ENCODE peak calls at places on chromosomes 12 and 14, in six cellular contexts. G, J, X, A, S and O are unnamed samples. For H3K36me3, the result is how much of the 10 kb centered on the place peaks cover.

GRCh38 chr12:41681898-41682297 is 462.8 kb downstream of the GXYLT1 start:
- DNase-seq in G (no peak), J (no peak), X (no peak), A (no peak), S (peak), O (no peak)

GRCh38 chr12:50620050-50620974 is 115.5 kb downstream of the DIP2B start:
- DNase-seq in G (no peak), J (peak), X (no peak), A (no peak), S (no peak), O (no peak)

GRCh38 chr12:110253176-110253575 is 27.9 kb upstream of the ATP2A2 start:
- DNase-seq in G (no peak), J (no peak), X (no peak), A (peak), S (peak), O (no peak)

GRCh38 chr12:116171549-116171948 is 105.9 kb downstream of the MED13L start:
- DNase-seq in G (no peak), J (no peak), X (no peak), A (no peak), S (no peak), O (no peak)

GRCh38 chr14:65414961-65415589 is 2.5 kb downstream of the FUT8 start:
- DNase-seq in G (no peak), J (peak), X (no peak), A (no peak), S (no peak), O (no peak)

GRCh38 chr14:80211143-80212024 is at the start of gene DIO2:
- DNase-seq in G (no peak), J (peak), X (no peak), A (no peak), S (no peak), O (peak)

GRCh38 chr12:90013409-90013808 is 304.8 kb upstream of the ATP2B1 start:
- DNase-seq in G (no peak), J (peak), X (no peak), A (no peak), S (peak), O (no peak)

GRCh38 chr12:85920324-85920947 is 46.3 kb downstream of the NTS start:
- DNase-seq in G (peak), J (peak), X (no peak), A (no peak), S (no peak), O (no peak)

GRCh38 chr14:88388741-88389282 is 3.4 kb downstream of the SPATA7 start:
- DNase-seq in G (no peak), J (no peak), X (no peak), A (no peak), S (no peak), O (no peak)

GRCh38 chr14:64113279-64113678 is 180.9 kb downstream of the ESR2 start:
- DNase-seq in G (no peak), J (no peak), X (no peak), A (no peak), S (no peak), O (peak)

GRCh38 chr14:88228519-88229236 is 94.4 kb downstream of the KCNK10 start:
- DNase-seq in G (no peak), J (no peak), X (no peak), A (no peak), S (no peak), O (no peak)

GRCh38 chr12:120363274-120363855 is 5.6 kb downstream of the MSI1 start:
- DNase-seq in G (no peak), J (peak), X (no peak), A (no peak), S (peak), O (no peak)

GRCh38 chr14:101004954-101005353 is 101.4 kb upstream of the RTL1 start:
- DNase-seq in G (no peak), J (no peak), X (no peak), A (no peak), S (no peak), O (no peak)

GRCh38 chr14:69316449-69317391 is 56.8 kb downstream of the GALNT16 start:
- DNase-seq in G (no peak), J (no peak), X (no peak), A (peak), S (no peak), O (peak)

GRCh38 chr12:6177593-6178358 is 22.4 kb upstream of the CD9 start:
- DNase-seq in G (no peak), J (no peak), X (no peak), A (no peak), S (no peak), O (no peak)

GRCh38 chr12:118166946-118167345 is 31.0 kb downstream of the PEBP1 start:
- DNase-seq in G (no peak), J (no peak), X (no peak), A (no peak), S (no peak), O (no peak)

GRCh38 chr12:13135336-13136178 is 32.1 kb upstream of the GSG1 start:
- DNase-seq in G (peak), J (no peak), X (no peak), A (no peak), S (no peak), O (peak)

GRCh38 chr12:48775991-48776649 is 12.8 kb downstream of the ADCY6 start:
- DNase-seq in G (no peak), J (no peak), X (no peak), A (no peak), S (no peak), O (peak)

GRCh38 chr12:82015623-82016347 is 256.6 kb upstream of the PPFIA2 start:
- DNase-seq in G (no peak), J (no peak), X (no peak), A (no peak), S (no peak), O (no peak)

GRCh38 chr12:82025462-82025861 is 266.3 kb upstream of the PPFIA2 start:
- DNase-seq in G (no peak), J (no peak), X (no peak), A (no peak), S (no peak), O (no peak)

GRCh38 chr12:82019533-82019932 is 260.4 kb upstream of the PPFIA2 start:
- DNase-seq in G (no peak), J (peak), X (no peak), A (no peak), S (no peak), O (no peak)
- TF ChIP-seq CTCF in G (no peak), J (peak), X (no peak), A (no peak), S (peak), O (no peak)

GRCh38 chr12:103495158-103495782 is 498 bp downstream of the C12orf42 start:
- DNase-seq in G (peak), J (peak), X (peak), A (no peak), S (peak), O (peak)
- H3K4me3 ChIP-seq in G (no peak), J (peak), X (peak), A (peak), S (peak), O (no peak)

GRCh38 chr12:132026061-132026795 is 76.5 kb downstream of the EP400 start:
- DNase-seq in G (no peak), J (no peak), X (no peak), A (no peak), S (no peak), O (peak)
- H3K36me3 ChIP-seq in G (half or more), J (under half), X (half or more), A (half or more), S (half or more), O (half or more)

DNA sequence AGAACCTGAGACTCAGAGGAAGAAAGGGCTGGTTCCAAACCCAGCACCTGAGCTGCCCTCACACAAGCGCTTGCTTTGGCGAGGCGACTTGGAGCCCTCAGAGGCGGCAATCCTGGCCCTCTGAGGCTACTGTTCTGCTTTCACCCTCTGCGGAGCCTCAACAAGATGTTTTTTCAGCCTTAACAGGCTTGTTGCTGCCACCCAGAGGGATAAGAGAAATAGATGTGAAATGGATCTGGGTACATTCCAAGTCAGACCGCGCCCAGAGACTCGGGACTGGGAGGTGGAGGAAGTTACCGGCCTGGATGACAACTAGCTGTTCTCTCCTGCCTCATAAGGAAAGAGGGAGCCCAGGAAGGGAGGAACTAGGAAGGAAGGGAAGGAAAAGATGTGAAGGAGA is 89.6 kb downstream of the TTC7B start:
- DNase-seq in G (no peak), J (peak), X (no peak), A (no peak), S (no peak), O (no peak)
- TF ChIP-seq CTCF in G (no peak), J (peak), X (no peak), A (no peak), S (no peak), O (no peak)

DNA sequence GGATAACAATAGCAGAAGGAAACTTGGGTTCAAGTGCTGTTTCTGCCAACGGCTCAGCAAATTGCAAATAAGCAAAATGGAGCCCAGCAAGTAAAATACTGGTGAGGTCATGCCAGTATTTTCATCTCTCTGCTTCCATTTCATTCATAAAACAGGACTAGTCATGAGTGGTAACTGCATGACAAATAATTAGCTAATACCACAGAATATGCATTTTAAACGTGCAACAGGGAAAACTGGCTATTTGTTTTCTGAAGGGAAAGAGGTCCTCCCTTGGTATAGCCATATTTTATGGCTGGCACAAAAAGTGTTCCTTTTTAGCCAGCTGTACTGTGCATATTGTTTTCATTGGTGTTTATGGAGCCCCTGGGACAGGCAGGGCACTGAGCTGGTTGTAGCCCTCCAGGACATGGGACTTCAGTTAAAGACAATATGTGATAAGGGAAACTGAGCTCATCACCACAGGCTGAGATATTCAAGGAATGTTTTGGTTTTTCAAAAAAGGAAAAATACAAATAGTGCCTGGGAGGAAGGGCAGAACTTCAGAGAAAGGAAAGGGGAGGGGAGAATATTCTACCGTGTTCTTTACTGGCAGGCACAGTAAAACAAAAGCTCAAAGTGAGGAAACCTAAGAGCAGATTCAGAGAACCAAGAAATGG is 26.1 kb upstream of the FOXN3 start:
- DNase-seq in G (no peak), J (no peak), X (no peak), A (no peak), S (no peak), O (no peak)
- H3K4me3 ChIP-seq in G (no peak), J (no peak), X (no peak), A (no peak), S (no peak), O (no peak)

DNA sequence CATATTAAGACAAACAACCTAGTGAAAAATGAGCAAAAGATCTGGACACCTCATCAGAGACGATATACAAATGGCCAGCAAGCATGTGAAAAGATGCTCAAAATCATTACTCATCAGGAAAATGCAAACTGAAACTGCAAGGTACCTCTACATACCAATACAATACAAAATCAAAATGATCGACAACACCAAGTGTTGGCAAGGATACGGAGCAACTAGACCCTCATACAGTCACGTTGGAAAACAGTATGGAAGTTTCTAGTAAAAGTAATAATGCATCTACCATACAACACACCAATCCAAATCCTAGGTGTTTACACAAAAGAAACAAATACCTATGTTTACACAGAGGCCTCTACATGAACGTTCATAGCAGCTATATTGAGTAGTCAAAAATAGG is 99.9 kb downstream of the IPO8 start:
- DNase-seq in G (no peak), J (no peak), X (no peak), A (no peak), S (no peak), O (no peak)
- H3K36me3 ChIP-seq in G (under half), J (under half), X (under half), A (under half), S (under half), O (under half)

GRCh38 chr12:54389536-54390175 is 5.1 kb upstream of the ZNF385A start:
- DNase-seq in G (no peak), J (no peak), X (no peak), A (no peak), S (no peak), O (no peak)

GRCh38 chr12:54392485-54393349 is 8.2 kb upstream of the ZNF385A start:
- DNase-seq in G (peak), J (no peak), X (no peak), A (no peak), S (no peak), O (no peak)

GRCh38 chr12:54389139-54389508 is 4.6 kb upstream of the ZNF385A start:
- DNase-seq in G (no peak), J (no peak), X (no peak), A (no peak), S (no peak), O (no peak)

GRCh38 chr12:54390176-54390667 is 5.7 kb upstream of the ZNF385A start:
- DNase-seq in G (peak), J (peak), X (no peak), A (no peak), S (peak), O (no peak)

DNA sequence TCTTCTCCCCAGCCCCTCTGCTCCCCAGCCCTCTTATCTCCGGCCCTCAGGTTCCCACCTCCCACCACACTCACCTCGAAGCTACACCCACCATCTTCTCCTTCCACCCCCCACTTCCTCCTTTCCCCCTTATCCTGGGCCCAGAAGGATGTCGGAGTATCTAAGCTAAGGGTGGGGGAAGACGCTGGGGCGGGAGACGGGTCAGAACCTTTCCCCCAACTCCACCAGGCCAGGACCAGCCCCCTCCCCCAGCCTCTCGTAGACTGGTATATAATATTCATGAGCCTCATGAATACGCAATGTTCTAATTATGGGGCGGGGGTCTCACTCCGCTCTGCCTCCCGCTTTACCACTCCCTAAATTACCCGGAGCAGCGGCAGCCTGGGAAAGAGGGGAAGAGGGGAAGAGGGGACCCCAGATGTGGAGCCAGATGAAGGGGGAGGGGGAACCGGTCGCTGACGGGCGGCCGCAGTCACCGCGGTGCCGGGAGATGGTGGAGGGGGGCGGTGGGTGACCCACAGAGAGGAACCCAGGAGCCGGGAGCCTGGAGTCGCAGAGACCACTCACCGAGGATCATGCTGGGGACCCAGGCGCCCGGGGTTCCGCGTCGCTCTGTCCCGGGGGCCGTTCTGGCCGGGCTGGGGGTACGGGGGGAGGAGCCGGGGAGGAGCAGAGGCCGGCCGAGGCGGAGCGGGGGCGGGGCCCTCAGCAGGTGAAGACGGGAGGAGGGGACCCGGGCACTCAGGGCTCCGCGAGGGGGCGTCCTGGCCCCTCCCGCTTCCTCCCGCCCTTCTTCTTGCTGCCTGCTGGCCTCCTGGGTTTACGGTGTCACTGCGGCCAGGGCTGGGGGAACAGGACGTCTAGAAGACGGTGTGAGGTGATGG is 6.4 kb upstream of the ZNF385A start:
- DNase-seq in G (peak), J (peak), X (peak), A (no peak), S (peak), O (peak)
- TF ChIP-seq CTCF in G (peak), J (peak), X (no peak), A (no peak), S (peak), O (no peak)

DNA sequence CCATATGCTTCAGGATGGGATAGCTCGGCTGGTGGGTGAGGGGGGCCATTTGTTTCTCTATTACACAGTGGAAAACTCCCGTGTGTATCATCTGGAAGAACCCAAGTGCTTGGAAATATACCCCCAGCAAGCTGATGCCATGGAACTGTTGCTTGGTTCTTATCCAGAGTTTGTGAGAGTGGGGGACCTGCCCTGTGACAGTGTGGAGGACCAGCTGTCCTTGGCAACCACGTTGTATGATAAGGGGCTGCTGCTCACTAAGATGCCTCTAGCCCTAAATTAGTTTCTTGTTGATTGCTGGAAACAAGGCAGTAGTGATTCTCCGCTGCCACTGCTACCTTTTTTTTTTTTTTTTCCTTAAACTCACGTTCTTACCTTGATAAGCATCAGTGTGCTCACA is 1.9 kb downstream of the RIOX1 start:
- DNase-seq in G (no peak), J (no peak), X (no peak), A (no peak), S (no peak), O (no peak)
- H3K4me3 ChIP-seq in G (peak), J (peak), X (peak), A (peak), S (no peak), O (no peak)